ENCODE peak calls at places on chromosomes 1 and 21, in eight cellular contexts. U is thyroid gland, B is upper lobe of right lung, I is AG10803, Y is psoas muscle, N is MCF 10A, C is bronchial epithelial cell, S is RWPE1. X is an unnamed sample.

GRCh38 chr1:65147424-65148177 is 402 bp upstream of the AK4 start:
- DNase-seq in U (peak), B (peak), I (no peak), Y (peak), N (peak), C (peak), S (peak), X (peak)

GRCh38 chr1:151472852-151473731 is 13.8 kb upstream of the POGZ start:
- DNase-seq in U (peak), B (peak), I (peak), Y (peak), N (no peak), C (peak), S (no peak), X (no peak)

GRCh38 chr1:8134546-8135235 is 108.6 kb upstream of the ERRFI1 start:
- DNase-seq in U (peak), B (no peak), I (peak), Y (no peak), N (no peak), C (no peak), S (no peak), X (no peak)

GRCh38 chr1:228937351-228937750 is 202.1 kb downstream of the RHOU start:
- DNase-seq in U (no peak), B (no peak), I (no peak), Y (no peak), N (no peak), C (no peak), S (no peak), X (no peak)

GRCh38 chr1:76770979-76771378 is 96.3 kb upstream of the ST6GALNAC5 start:
- DNase-seq in U (peak), B (no peak), I (no peak), Y (no peak), N (no peak), C (no peak), S (no peak), X (peak)

GRCh38 chr1:230067871-230068814 is 1.1 kb downstream of the GALNT2 start:
- DNase-seq in U (peak), B (peak), I (no peak), Y (peak), N (peak), C (no peak), S (peak), X (peak)

GRCh38 chr1:233387585-233387984 is 60.1 kb downstream of the MAP3K21 start:
- DNase-seq in U (no peak), B (no peak), I (no peak), Y (no peak), N (no peak), C (no peak), S (no peak), X (no peak)

GRCh38 chr1:212514782-212515181 is 82.1 kb downstream of the NENF start:
- DNase-seq in U (peak), B (no peak), I (no peak), Y (peak), N (no peak), C (no peak), S (no peak), X (peak)

GRCh38 chr21:42092805-42093590 is 21.9 kb downstream of the UMODL1 start:
- DNase-seq in U (no peak), B (no peak), I (peak), Y (no peak), N (no peak), C (no peak), S (no peak), X (no peak)

GRCh38 chr21:38756746-38757145 is 49.0 kb upstream of the ETS2 start:
- DNase-seq in U (no peak), B (no peak), I (peak), Y (no peak), N (no peak), C (no peak), S (peak), X (no peak)

GRCh38 chr1:203035111-203036000 is 9.1 kb downstream of the PPFIA4 start:
- DNase-seq in U (no peak), B (no peak), I (no peak), Y (peak), N (no peak), C (no peak), S (no peak), X (peak)

GRCh38 chr1:7387053-7387861 is 383.8 kb upstream of the VAMP3 start:
- DNase-seq in U (peak), B (no peak), I (peak), Y (no peak), N (no peak), C (peak), S (peak), X (peak)

GRCh38 chr21:44549525-44550211 is 1.6 kb downstream of the KRTAP10-2 start:
- DNase-seq in U (no peak), B (peak), I (no peak), Y (no peak), N (no peak), C (no peak), S (no peak), X (no peak)

GRCh38 chr1:57281324-57281723 is 142.5 kb downstream of the DAB1 start:
- DNase-seq in U (no peak), B (no peak), I (no peak), Y (no peak), N (no peak), C (no peak), S (no peak), X (no peak)

GRCh38 chr1:211632808-211633522 is 42.5 kb downstream of the NEK2 start:
- DNase-seq in U (peak), B (no peak), I (peak), Y (no peak), N (peak), C (peak), S (no peak), X (no peak)

GRCh38 chr1:227356582-227357228 is 38.4 kb upstream of the CDC42BPA start:
- DNase-seq in U (no peak), B (no peak), I (no peak), Y (no peak), N (peak), C (peak), S (peak), X (no peak)

GRCh38 chr1:154627247-154628121 is 19.5 kb upstream of the ADAR start:
- DNase-seq in U (peak), B (peak), I (peak), Y (peak), N (peak), C (peak), S (peak), X (peak)

GRCh38 chr1:85806236-85806965 is 98.2 kb upstream of the ZNHIT6 start:
- DNase-seq in U (no peak), B (no peak), I (no peak), Y (no peak), N (no peak), C (no peak), S (no peak), X (no peak)

GRCh38 chr1:180571060-180571831 is 12.5 kb downstream of the OVAAL start:
- DNase-seq in U (no peak), B (no peak), I (peak), Y (no peak), N (no peak), C (peak), S (no peak), X (no peak)

GRCh38 chr1:40872266-40872665 is 10.1 kb upstream of the CITED4 start:
- DNase-seq in U (no peak), B (no peak), I (no peak), Y (no peak), N (no peak), C (peak), S (no peak), X (no peak)

GRCh38 chr1:35210306-35211112 is 17.6 kb upstream of the SFPQ start:
- DNase-seq in U (no peak), B (no peak), I (no peak), Y (no peak), N (no peak), C (no peak), S (no peak), X (no peak)

GRCh38 chr1:90614872-90615271 is 102.2 kb downstream of the BARHL2 start:
- DNase-seq in U (no peak), B (no peak), I (no peak), Y (no peak), N (peak), C (no peak), S (peak), X (no peak)
- TF ChIP-seq CTCF in U (no peak), B (peak), I (no peak), Y (peak), N (peak), C (peak), S (no peak), X (no peak)

GRCh38 chr1:100443739-100444571 is 91.6 kb downstream of the CDC14A start:
- DNase-seq in U (no peak), B (no peak), I (no peak), Y (no peak), N (no peak), C (no peak), S (no peak), X (no peak)
- TF ChIP-seq CTCF in U (no peak), B (no peak), I (no peak), Y (no peak), N (no peak), C (no peak), S (no peak), X (no peak)

DNA sequence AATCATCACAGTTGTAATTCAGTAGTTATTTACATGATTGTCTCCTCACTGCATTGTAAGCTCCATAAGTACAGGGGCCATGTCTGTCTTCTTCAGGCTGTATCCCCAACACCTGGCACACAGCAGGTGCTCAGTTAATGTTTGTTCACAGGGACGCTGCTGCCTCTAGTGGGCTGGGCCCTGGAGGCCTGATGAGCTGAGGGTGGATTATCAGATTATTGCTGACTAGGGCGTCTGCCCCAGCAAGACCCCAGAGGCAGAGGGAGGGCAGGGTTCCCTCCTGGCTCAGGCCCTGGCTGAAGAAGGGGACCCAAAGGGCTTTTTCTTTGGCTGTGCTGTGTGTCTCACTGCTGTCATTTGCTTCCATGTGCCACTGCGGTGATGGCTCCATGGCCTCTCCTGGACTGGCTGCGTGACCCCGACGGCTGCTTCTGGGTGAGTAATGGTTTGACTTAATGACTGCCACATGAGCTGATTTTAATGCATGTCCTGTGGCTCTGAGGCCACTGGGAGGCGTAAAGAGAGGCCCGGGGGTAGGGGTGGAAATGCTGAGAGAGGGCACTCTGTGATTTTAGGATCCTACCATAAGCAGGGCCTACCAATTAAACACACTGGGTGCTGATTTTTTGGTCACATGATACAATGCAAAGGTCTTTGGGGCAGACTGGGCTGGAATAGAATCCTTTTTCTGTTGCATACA is 20.8 kb upstream of the EPB41 start:
- DNase-seq in U (no peak), B (no peak), I (peak), Y (no peak), N (peak), C (no peak), S (no peak), X (no peak)
- TF ChIP-seq CTCF in U (no peak), B (no peak), I (peak), Y (peak), N (peak), C (peak), S (no peak), X (no peak)

DNA sequence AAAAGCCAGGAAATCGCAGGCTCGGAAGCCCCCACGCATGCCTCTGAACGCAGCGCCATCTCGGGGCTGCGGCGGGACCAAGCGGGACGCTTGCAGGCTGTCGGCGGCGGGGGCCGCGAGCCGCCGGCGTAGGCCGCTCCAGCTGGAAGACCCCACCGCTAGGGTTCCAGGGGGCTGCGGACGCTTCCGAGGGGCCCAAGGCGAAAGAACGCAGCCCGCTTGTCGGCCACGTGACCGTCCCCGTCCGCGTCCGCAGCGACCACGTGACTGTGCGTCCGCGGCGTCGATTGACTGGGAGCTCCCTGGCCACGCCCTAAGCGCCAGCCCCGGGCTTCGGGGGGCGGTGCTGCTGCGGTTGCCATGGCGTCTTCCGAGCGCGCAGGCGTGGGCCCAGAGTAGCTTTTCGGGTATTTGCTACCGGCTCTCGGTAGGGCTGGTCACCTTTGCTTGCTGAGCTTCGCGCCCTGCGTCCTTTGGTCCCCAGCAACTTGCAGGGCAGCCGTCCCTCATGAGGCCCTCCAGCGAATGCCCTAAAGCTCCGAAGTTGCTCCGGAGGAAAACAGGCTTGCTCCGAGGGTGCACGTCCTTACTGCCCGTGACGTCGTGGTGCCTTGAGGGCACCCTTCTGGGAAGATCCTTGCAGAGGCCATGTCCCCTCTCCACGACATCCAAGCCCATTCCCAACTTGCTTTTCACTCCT is 197.2 kb downstream of the DYRK1A start:
- DNase-seq in U (peak), B (peak), I (peak), Y (peak), N (peak), C (peak), S (peak), X (peak)
- TF ChIP-seq CTCF in U (no peak), B (peak), I (peak), Y (peak), N (peak), C (peak), S (peak), X (peak)

GRCh38 chr1:3533051-3534048 is 78.0 kb downstream of the MEGF6 start:
- DNase-seq in U (no peak), B (no peak), I (no peak), Y (no peak), N (no peak), C (no peak), S (no peak), X (no peak)
- TF ChIP-seq CTCF in U (no peak), B (no peak), I (peak), Y (no peak), N (no peak), C (peak), S (no peak), X (no peak)

GRCh38 chr1:163450986-163451385 is 129.2 kb downstream of the NUF2 start:
- DNase-seq in U (no peak), B (no peak), I (no peak), Y (no peak), N (no peak), C (no peak), S (no peak), X (no peak)
- TF ChIP-seq CTCF in U (no peak), B (no peak), I (no peak), Y (no peak), N (no peak), C (no peak), S (no peak), X (no peak)

GRCh38 chr1:223390618-223391017 is 2.6 kb upstream of the CCDC185 start:
- DNase-seq in U (no peak), B (no peak), I (no peak), Y (no peak), N (no peak), C (peak), S (no peak), X (no peak)

DNA sequence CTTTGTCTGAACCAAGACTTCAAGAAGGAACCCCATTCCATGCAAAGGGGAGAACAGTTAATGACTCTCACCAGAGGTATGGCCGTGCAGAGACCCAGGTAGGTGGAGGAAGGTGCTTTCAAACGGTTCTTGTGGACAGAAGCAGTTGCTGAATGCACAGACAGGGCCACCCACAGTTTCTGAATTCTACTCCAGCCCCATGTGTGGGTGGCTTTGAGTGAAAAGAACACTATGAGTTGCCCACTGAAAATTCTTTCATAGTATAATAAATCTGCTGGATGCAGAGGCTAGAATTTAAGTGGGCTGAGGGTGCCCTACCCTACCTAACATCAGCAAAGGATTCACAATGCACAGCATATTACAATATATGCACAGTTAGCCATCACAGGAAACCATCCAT is 7.2 kb upstream of the CCDC185 start:
- DNase-seq in U (no peak), B (no peak), I (no peak), Y (no peak), N (no peak), C (no peak), S (no peak), X (no peak)
- TF ChIP-seq CTCF in U (no peak), B (no peak), I (no peak), Y (no peak), N (no peak), C (no peak), S (no peak), X (no peak)

GRCh38 chr1:157992813-157993178 is 649 bp upstream of the KIRREL1 start:
- DNase-seq in U (no peak), B (no peak), I (no peak), Y (no peak), N (no peak), C (no peak), S (no peak), X (no peak)

GRCh38 chr1:157993179-157994080 is at the start of gene KIRREL1:
- DNase-seq in U (peak), B (peak), I (peak), Y (peak), N (peak), C (no peak), S (peak), X (no peak)

GRCh38 chr1:157994704-157995540 is 1.5 kb downstream of the KIRREL1 start:
- DNase-seq in U (peak), B (no peak), I (peak), Y (peak), N (peak), C (peak), S (peak), X (no peak)

GRCh38 chr1:157994081-157994581 is 686 bp downstream of the KIRREL1 start:
- DNase-seq in U (peak), B (no peak), I (no peak), Y (peak), N (peak), C (no peak), S (no peak), X (no peak)

GRCh38 chr1:157995575-157996169 is 2.2 kb downstream of the KIRREL1 start:
- DNase-seq in U (no peak), B (no peak), I (no peak), Y (no peak), N (no peak), C (no peak), S (no peak), X (no peak)
- TF ChIP-seq CTCF in U (no peak), B (no peak), I (peak), Y (no peak), N (no peak), C (no peak), S (no peak), X (no peak)

GRCh38 chr1:164774413-164774812 is 215.4 kb downstream of the PBX1 start:
- DNase-seq in U (no peak), B (no peak), I (no peak), Y (no peak), N (no peak), C (no peak), S (no peak), X (no peak)
- TF ChIP-seq CTCF in U (no peak), B (no peak), I (peak), Y (peak), N (no peak), C (no peak), S (no peak), X (peak)